ENCODE peak calls at places on chromosomes 11 and 22, in four cellular contexts. One of them, this sample, is unnamed.

GRCh38 chr11:114725623-114726022 is 47.3 kb downstream of the NXPE2 start:
- DNase-seq in D721Med: no peak
- DNase-seq in WERI-Rb-1: no peak
- DNase-seq in uterus: no peak
- DNase-seq in this sample: no peak

GRCh38 chr22:22941831-22942510 is 54.4 kb downstream of the IGLL5 start:
- DNase-seq in D721Med: no peak
- DNase-seq in WERI-Rb-1: no peak
- DNase-seq in uterus: peak
- DNase-seq in this sample: no peak

GRCh38 chr11:42646959-42647358 is 664.8 kb upstream of the API5 start:
- DNase-seq in D721Med: no peak
- DNase-seq in uterus: no peak
- DNase-seq in WERI-Rb-1: no peak
- DNase-seq in this sample: no peak

GRCh38 chr22:36466258-36466657 is 15.2 kb downstream of the TXN2 start:
- DNase-seq in D721Med: no peak
- DNase-seq in uterus: no peak
- DNase-seq in WERI-Rb-1: no peak
- DNase-seq in this sample: no peak

GRCh38 chr22:48574776-48575566 is 1252.7 kb downstream of the BRD1 start:
- DNase-seq in WERI-Rb-1: peak
- DNase-seq in uterus: peak
- DNase-seq in D721Med: peak
- DNase-seq in this sample: peak

GRCh38 chr11:65593518-65594414 is 1.8 kb downstream of the KCNK7 start:
- DNase-seq in WERI-Rb-1: peak
- DNase-seq in uterus: no peak
- DNase-seq in D721Med: peak
- DNase-seq in this sample: no peak

GRCh38 chr11:57459112-57460016 is 964 bp upstream of the RTN4RL2 start:
- DNase-seq in uterus: no peak
- DNase-seq in D721Med: no peak
- DNase-seq in WERI-Rb-1: no peak
- DNase-seq in this sample: peak

GRCh38 chr22:50264104-50264745 is 2.7 kb upstream of the MAPK12 start:
- DNase-seq in uterus: no peak
- DNase-seq in D721Med: no peak
- DNase-seq in WERI-Rb-1: no peak
- DNase-seq in this sample: no peak

GRCh38 chr22:29040385-29041275 is 21.0 kb downstream of the C22orf31 start:
- DNase-seq in WERI-Rb-1: peak
- DNase-seq in uterus: peak
- DNase-seq in D721Med: no peak
- DNase-seq in this sample: no peak
- TF ChIP-seq CTCF in WERI-Rb-1: peak
- TF ChIP-seq CTCF in uterus: peak
- TF ChIP-seq CTCF in D721Med: peak
- TF ChIP-seq CTCF in this sample: peak

GRCh38 chr11:101974255-101974654 is 57.9 kb upstream of the ANGPTL5 start:
- DNase-seq in uterus: no peak
- DNase-seq in WERI-Rb-1: no peak
- DNase-seq in D721Med: no peak
- DNase-seq in this sample: no peak
- TF ChIP-seq CTCF in uterus: no peak
- TF ChIP-seq CTCF in WERI-Rb-1: no peak
- TF ChIP-seq CTCF in D721Med: no peak
- TF ChIP-seq CTCF in this sample: no peak

GRCh38 chr11:12185914-12186313 is 75.5 kb downstream of the MICAL2 start:
- DNase-seq in uterus: no peak
- DNase-seq in D721Med: peak
- DNase-seq in WERI-Rb-1: peak
- DNase-seq in this sample: no peak
- TF ChIP-seq CTCF in uterus: no peak
- TF ChIP-seq CTCF in D721Med: peak
- TF ChIP-seq CTCF in WERI-Rb-1: no peak
- TF ChIP-seq CTCF in this sample: no peak

GRCh38 chr22:39932918-39933649 is 27.1 kb upstream of the TMA7B start:
- DNase-seq in WERI-Rb-1: peak
- DNase-seq in D721Med: no peak
- DNase-seq in uterus: no peak
- DNase-seq in this sample: no peak
- TF ChIP-seq CTCF in WERI-Rb-1: peak
- TF ChIP-seq CTCF in D721Med: peak
- TF ChIP-seq CTCF in uterus: no peak
- TF ChIP-seq CTCF in this sample: peak

GRCh38 chr11:45485070-45485716 is 180.2 kb downstream of the CHST1 start:
- DNase-seq in WERI-Rb-1: no peak
- DNase-seq in uterus: no peak
- DNase-seq in D721Med: no peak
- DNase-seq in this sample: no peak
- TF ChIP-seq CTCF in WERI-Rb-1: no peak
- TF ChIP-seq CTCF in uterus: no peak
- TF ChIP-seq CTCF in D721Med: no peak
- TF ChIP-seq CTCF in this sample: no peak